ENCODE peak calls at places on chromosomes 6 and 20, in eight cellular contexts. Z is GM12865, I is HCT116, A is RPMI7951, O is AG08396, K is H4, Y is NCI-H1417, M is IMR-90. V is an unnamed sample.

GRCh38 chr6:28215425-28215824 is 9.7 kb upstream of the ZSCAN9 start:
- DNase-seq in Z (no peak), I (no peak), K (no peak), M (peak), A (no peak), Y (no peak), O (no peak), V (no peak)

GRCh38 chr6:105711216-105711615 is 308.3 kb upstream of the PREP start:
- DNase-seq in K (no peak), M (peak), Y (no peak), O (peak), Z (no peak), I (no peak), A (peak), V (no peak)

GRCh38 chr20:53176133-53176532 is 204.0 kb downstream of the TSHZ2 start:
- DNase-seq in M (no peak), K (no peak), Y (no peak), O (no peak), I (no peak), A (no peak), Z (no peak), V (no peak)

GRCh38 chr6:170172406-170172805 is 118.5 kb downstream of the DLL1 start:
- DNase-seq in K (no peak), Z (no peak), I (no peak), M (no peak), O (no peak), A (no peak), Y (no peak), V (no peak)

GRCh38 chr6:134379086-134379485 is 61.2 kb upstream of the SGK1 start:
- DNase-seq in Y (no peak), Z (peak), O (no peak), A (no peak), K (no peak), M (no peak), I (peak), V (no peak)

GRCh38 chr6:126153661-126154060 is 167.3 kb downstream of the TRMT11 start:
- DNase-seq in Z (no peak), O (peak), I (no peak), Y (no peak), M (peak), K (peak), A (peak), V (no peak)

GRCh38 chr6:27672113-27672799 is 199.4 kb upstream of the ZNF184 start:
- DNase-seq in K (peak), O (no peak), A (no peak), I (peak), M (peak), Z (peak), Y (no peak), V (peak)

GRCh38 chr6:56693246-56693607 is 50.5 kb upstream of the DST start:
- DNase-seq in O (no peak), A (peak), Y (no peak), K (peak), Z (no peak), I (no peak), M (peak), V (no peak)

V was measured in OCI-M1.